ENCODE peak calls at places on chromosomes 11 and 22, in seven cellular contexts. K, V, X, D, I, R and N are unnamed samples.

GRCh38 chr22:45538284-45538683 is 35.6 kb downstream of the FBLN1 start:
- DNase-seq in I (no peak), X (no peak), R (peak; percentile 60), D (no peak), V (no peak), K (no peak), N (no peak)

GRCh38 chr11:114001416-114001815 is 26.5 kb downstream of the HTR3A start:
- DNase-seq in I (peak; percentile 82), V (no peak), D (peak; percentile 33), K (no peak), R (peak; percentile 68), X (no peak), N (no peak)

GRCh38 chr11:20367313-20367948 is 3.9 kb downstream of the HTATIP2 start:
- DNase-seq in X (peak; percentile 58), R (no peak), V (peak; percentile 80), D (no peak), I (peak; percentile 81), K (no peak), N (no peak)

GRCh38 chr11:1922411-1923113 is 3.1 kb downstream of the TNNT3 start:
- DNase-seq in D (peak; percentile 66), X (peak; percentile 63), R (no peak), V (no peak), K (no peak), I (no peak), N (no peak)

GRCh38 chr11:92861641-92862040 is 107.8 kb upstream of the MTNR1B start:
- DNase-seq in V (no peak), R (no peak), I (no peak), X (no peak), D (no peak), K (no peak), N (no peak)

GRCh38 chr11:29527391-29527936 is 489.4 kb downstream of the KCNA4 start:
- DNase-seq in V (no peak), X (no peak), I (no peak), D (no peak), K (no peak), R (no peak), N (no peak)

GRCh38 chr11:104043678-104044239 is 7.3 kb downstream of the DDI1 start:
- DNase-seq in D (no peak), X (no peak), R (no peak), K (no peak), V (no peak), I (no peak), N (no peak)

GRCh38 chr11:118436639-118437045 is 350 bp downstream of the KMT2A start:
- DNase-seq in R (no peak), D (peak; percentile 90), K (no peak), V (no peak), X (no peak), I (peak; percentile 60), N (peak; percentile 34)

GRCh38 chr22:48749555-48750227 is 1078.0 kb downstream of the BRD1 start:
- DNase-seq in X (no peak), D (no peak), K (no peak), V (no peak), R (no peak), I (peak; percentile 64), N (no peak)

GRCh38 chr11:43561832-43562231 is 118.7 kb upstream of the HSD17B12 start:
- DNase-seq in D (no peak), V (no peak), I (no peak), R (no peak), K (no peak), X (no peak), N (no peak)

GRCh38 chr11:438101-438844 is 3.5 kb downstream of the ANO9 start:
- DNase-seq in D (no peak), K (no peak), V (peak; percentile 17), I (no peak), R (no peak), X (no peak), N (no peak)

GRCh38 chr11:35237860-35238715 is 99.1 kb downstream of the CD44 start:
- DNase-seq in I (no peak), K (no peak), V (peak; percentile 49), R (no peak), X (no peak), D (no peak), N (peak; percentile 33)

GRCh38 chr22:39415506-39415905 is 15.9 kb downstream of the TAB1 start:
- DNase-seq in I (no peak), V (no peak), D (peak; percentile 54), X (no peak), K (no peak), R (no peak), N (no peak)

GRCh38 chr11:29120329-29120695 is 896.5 kb downstream of the KCNA4 start:
- DNase-seq in I (no peak), V (no peak), X (no peak), R (no peak), D (no peak), K (no peak), N (no peak)

GRCh38 chr11:2461253-2462091 is 16.7 kb downstream of the KCNQ1 start:
- DNase-seq in V (peak; percentile 49), I (no peak), D (no peak), X (no peak), K (no peak), R (no peak), N (peak; percentile 72)

GRCh38 chr11:33064033-33064825 is 24.9 kb downstream of the TCP11L1 start:
- DNase-seq in V (no peak), D (no peak), K (no peak), I (no peak), X (no peak), R (no peak), N (no peak)

GRCh38 chr22:46061431-46062231 is 84.7 kb upstream of the WNT7B start:
- DNase-seq in K (no peak), V (no peak), D (peak; percentile 77), R (no peak), I (peak; percentile 60), X (peak; percentile 14), N (peak; percentile 16)

GRCh38 chr22:20805972-20806471 is 32.1 kb downstream of the SERPIND1 start:
- DNase-seq in K (no peak), I (no peak), D (no peak), X (no peak), V (peak; percentile 70), R (no peak), N (no peak)

GRCh38 chr11:60221706-60222105 is 21.2 kb downstream of the MS4A4E start:
- DNase-seq in V (no peak), K (no peak), R (no peak), D (no peak), I (no peak), X (no peak), N (no peak)

GRCh38 chr11:124893781-124894401 is 3.8 kb downstream of the ROBO4 start:
- DNase-seq in R (no peak), I (peak; percentile 57), X (no peak), D (no peak), V (no peak), K (no peak), N (no peak)
- TF ChIP-seq POLR2A in R (no peak), I (no peak), X (no peak), D (no peak), V (no peak), K (no peak), N (no peak)

DNA sequence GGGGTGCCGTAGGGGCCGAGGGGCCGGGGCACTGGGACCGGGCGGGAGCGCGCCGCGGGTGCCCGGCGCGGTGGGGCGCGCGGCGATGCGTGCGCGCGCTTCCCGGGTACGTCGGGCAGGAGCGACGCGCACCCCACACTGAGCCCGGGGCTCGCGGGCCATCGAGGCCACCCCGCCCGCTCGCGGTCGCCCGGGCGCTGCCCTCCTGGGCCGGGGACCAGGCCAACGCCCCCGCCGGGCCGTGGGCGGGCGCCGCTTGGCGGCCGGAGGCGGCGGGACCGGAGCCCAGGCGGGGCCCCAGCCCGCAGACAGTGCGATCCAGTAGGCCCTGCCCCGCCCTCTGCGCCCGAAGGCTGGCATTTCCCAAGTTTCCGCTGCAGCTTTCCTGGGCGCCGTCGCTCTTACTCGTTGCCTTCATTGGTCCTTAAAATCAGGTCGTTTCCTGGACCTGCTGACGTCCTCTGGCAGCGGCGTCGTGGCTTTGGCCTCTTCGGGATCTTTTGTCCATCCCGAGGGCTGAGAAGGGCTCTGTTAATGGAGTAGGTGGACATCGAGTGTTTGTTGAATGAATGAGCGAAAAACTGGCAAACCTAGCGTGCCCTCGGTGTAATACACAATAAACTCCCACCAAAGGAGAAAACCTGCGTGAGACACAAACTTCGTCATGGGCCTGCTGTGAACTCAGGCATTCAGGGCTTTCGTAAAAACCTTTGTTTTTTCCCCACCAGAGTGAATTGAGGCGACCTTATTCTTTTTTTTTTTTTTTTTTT is 638 bp downstream of the PARVA start:
- DNase-seq in K (no peak), I (peak; percentile 94), V (no peak), R (peak; percentile 58), X (peak; percentile 76), D (no peak), N (peak; percentile 89)
- TF ChIP-seq POLR2A in K (no peak), I (peak; percentile 37), V (no peak), R (no peak), X (peak; percentile 58), D (no peak), N (no peak)

DNA sequence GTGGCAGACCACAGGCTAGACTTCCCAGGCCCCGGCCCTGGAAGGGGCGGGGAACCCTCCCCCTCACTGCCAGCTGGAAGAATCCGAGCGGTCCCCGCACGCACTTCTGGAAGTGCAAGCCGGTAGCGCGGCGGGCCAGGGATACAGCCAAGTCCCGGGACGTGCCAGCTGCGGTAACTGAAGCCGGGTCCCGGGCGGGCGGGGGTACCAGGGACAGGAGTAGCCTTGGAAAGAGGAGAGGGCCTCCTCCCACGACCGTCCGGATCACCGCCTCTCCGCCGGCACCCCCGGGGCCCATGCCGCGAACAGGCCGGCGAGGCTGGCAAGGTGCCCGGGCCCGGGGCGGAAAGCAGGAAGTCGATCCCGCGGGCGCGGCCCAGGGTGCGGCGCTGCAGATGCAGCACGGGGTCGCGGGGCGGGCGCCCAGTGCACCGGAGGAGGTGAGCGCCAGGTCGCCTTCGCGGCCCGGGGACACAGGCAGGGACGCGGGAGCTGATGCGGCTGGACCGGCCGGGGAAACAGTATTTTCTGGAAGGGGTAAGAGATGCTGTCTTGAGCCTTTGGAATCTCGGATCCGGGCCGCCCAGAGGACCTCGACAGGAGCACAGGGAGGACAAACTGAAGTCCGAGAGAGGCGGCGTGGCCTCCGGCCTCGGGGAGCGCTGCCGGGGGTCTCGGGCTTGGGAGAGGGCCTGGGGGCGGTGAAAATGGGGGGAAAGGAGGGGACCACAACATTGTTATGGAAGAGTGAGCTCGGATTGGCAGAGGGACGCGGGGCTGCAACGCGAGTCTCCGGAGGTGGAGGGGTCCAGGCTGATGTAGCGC is 756 bp upstream of the SLC35C1 start:
- DNase-seq in K (no peak), I (peak; percentile 91), D (peak; percentile 95), X (peak; percentile 77), R (peak; percentile 79), V (no peak), N (peak; percentile 90)
- TF ChIP-seq POLR2A in K (no peak), I (no peak), D (no peak), X (no peak), R (peak; percentile 70), V (no peak), N (peak; percentile 27)

DNA sequence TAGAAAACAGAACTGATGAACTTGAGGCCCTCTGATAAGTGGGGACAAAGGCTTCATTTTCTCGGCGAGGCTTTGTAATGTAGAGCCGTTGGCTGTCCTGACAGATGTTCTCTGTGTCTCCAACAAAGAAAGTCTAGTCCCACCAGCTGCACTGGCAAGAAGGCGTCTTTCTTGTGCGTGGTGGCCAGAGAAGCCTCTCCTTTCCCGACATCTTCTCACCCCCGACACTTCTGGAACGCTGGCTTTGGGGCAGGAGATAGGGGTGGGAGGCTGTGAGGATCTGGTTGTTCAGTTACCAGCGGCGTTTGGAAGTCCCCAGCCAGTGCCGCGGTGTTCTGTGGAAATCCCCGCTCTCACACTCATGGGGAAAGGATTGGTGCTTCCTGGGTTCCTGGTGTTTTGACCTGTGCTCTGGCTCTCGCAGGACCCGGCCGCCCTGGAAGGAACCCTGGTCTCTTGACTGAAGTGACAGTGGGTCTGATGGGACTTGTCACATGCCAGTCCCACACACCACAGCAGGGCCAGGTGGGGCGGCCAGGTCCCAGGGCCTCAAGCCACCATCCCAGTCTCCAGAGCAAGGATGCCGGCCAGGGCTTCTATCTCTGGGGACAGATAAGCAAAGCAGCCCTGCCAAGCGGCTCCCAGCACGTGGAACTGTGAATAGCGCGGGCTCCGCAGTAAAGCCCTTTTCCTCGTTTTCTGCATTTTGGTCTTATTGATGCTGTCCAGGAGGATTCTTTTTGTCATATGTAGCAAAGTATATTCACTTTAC is 23.2 kb downstream of the FADS2 start:
- DNase-seq in X (no peak), V (no peak), D (peak; percentile 73), R (no peak), I (no peak), K (no peak), N (no peak)
- TF ChIP-seq POLR2A in X (no peak), V (peak; percentile 34), D (no peak), R (no peak), I (no peak), K (no peak), N (no peak)